ENCODE peak calls at places on chromosomes 7 and 10, in eight cellular contexts. S is CD4-positive, alpha-beta T cell; H is erythroblast; Y is H4; N is stimulated activated CD4-positive, alpha-beta T cell treated with anti-CD3 and anti-CD28 coated beads, Interleukin-4, amount 100 ng/mL, for 1 hour; C is H54; D is M059J; W is osteoblast. Q is an unnamed sample.

GRCh38 chr10:97632949-97633884 is at the start of gene MORN4:
- DNase-seq in S (peak), H (peak), Y (peak), N (peak), C (peak), D (peak), W (peak), Q (peak)

GRCh38 chr10:60663850-60664249 is 114.4 kb upstream of the CDK1 start:
- DNase-seq in S (no peak), H (no peak), Y (no peak), N (no peak), C (no peak), D (no peak), W (no peak), Q (no peak)

GRCh38 chr7:88218836-88219605 is 817 bp downstream of the SRI start:
- DNase-seq in S (peak), H (peak), Y (peak), N (peak), C (peak), D (peak), W (peak), Q (peak)

GRCh38 chr7:147510913-147511312 is 1079.7 kb upstream of the C7orf33 start:
- DNase-seq in S (no peak), H (no peak), Y (no peak), N (no peak), C (peak), D (no peak), W (no peak), Q (peak)

GRCh38 chr7:131008840-131009651 is 275.0 kb upstream of the KLF14 start:
- DNase-seq in S (no peak), H (no peak), Y (peak), N (no peak), C (no peak), D (peak), W (no peak), Q (peak)

GRCh38 chr10:132752378-132752777 is 33.6 kb downstream of the NKX6-2 start:
- DNase-seq in S (no peak), H (no peak), Y (no peak), N (no peak), C (no peak), D (no peak), W (no peak), Q (no peak)

GRCh38 chr10:79422178-79422892 is 23.1 kb downstream of the ZCCHC24 start:
- DNase-seq in S (no peak), H (no peak), Y (peak), N (no peak), C (no peak), D (peak), W (peak), Q (peak)

GRCh38 chr7:73437699-73438416 is 4.3 kb downstream of the FZD9 start:
- DNase-seq in S (no peak), H (no peak), Y (no peak), N (no peak), C (no peak), D (peak), W (peak), Q (no peak)

GRCh38 chr7:92292981-92293380 is 47.2 kb downstream of the ANKIB1 start:
- DNase-seq in S (no peak), H (no peak), Y (no peak), N (no peak), C (no peak), D (no peak), W (no peak), Q (no peak)

GRCh38 chr10:131452926-131453771 is 141.6 kb upstream of the TCERG1L start:
- DNase-seq in S (no peak), H (no peak), Y (no peak), N (no peak), C (no peak), D (no peak), W (no peak), Q (no peak)

GRCh38 chr7:1767524-1767923 is 97.4 kb downstream of the ELFN1 start:
- DNase-seq in S (no peak), H (peak), Y (peak), N (no peak), C (no peak), D (no peak), W (peak), Q (no peak)